ENCODE peak calls at places on chromosomes 2 and 18, in nine cellular contexts. One of them, this sample, is unnamed.

GRCh38 chr2:210557721-210558120 is 1.3 kb downstream of the CPS1 start:
- DNase-seq in astrocyte of the spinal cord: no peak
- DNase-seq in left ventricle myocardium inferior: no peak
- DNase-seq in fibroblast of pulmonary artery: no peak
- DNase-seq in AG09309: no peak
- DNase-seq in mucosa of descending colon: no peak
- DNase-seq in transverse colon: no peak
- DNase-seq in AG04450: no peak
- DNase-seq in right lobe of liver: no peak
- DNase-seq in this sample: peak

GRCh38 chr2:45009303-45009927 is at the start of gene SIX2:
- DNase-seq in left ventricle myocardium inferior: peak
- DNase-seq in astrocyte of the spinal cord: peak
- DNase-seq in mucosa of descending colon: peak
- DNase-seq in AG04450: peak
- DNase-seq in right lobe of liver: peak
- DNase-seq in fibroblast of pulmonary artery: peak
- DNase-seq in AG09309: peak
- DNase-seq in transverse colon: peak
- DNase-seq in this sample: peak

GRCh38 chr18:476368-476767 is 24.1 kb downstream of the COLEC12 start:
- DNase-seq in left ventricle myocardium inferior: no peak
- DNase-seq in astrocyte of the spinal cord: no peak
- DNase-seq in mucosa of descending colon: no peak
- DNase-seq in fibroblast of pulmonary artery: no peak
- DNase-seq in AG04450: no peak
- DNase-seq in AG09309: no peak
- DNase-seq in transverse colon: no peak
- DNase-seq in right lobe of liver: no peak
- DNase-seq in this sample: no peak

GRCh38 chr2:85647823-85648526 is 20.0 kb downstream of the SFTPB start:
- DNase-seq in astrocyte of the spinal cord: no peak
- DNase-seq in AG09309: no peak
- DNase-seq in left ventricle myocardium inferior: no peak
- DNase-seq in right lobe of liver: no peak
- DNase-seq in fibroblast of pulmonary artery: no peak
- DNase-seq in AG04450: no peak
- DNase-seq in transverse colon: no peak
- DNase-seq in mucosa of descending colon: no peak
- DNase-seq in this sample: no peak

GRCh38 chr2:71939588-71940535 is 207.8 kb downstream of the CYP26B1 start:
- DNase-seq in AG04450: no peak
- DNase-seq in left ventricle myocardium inferior: peak
- DNase-seq in AG09309: no peak
- DNase-seq in transverse colon: peak
- DNase-seq in fibroblast of pulmonary artery: no peak
- DNase-seq in astrocyte of the spinal cord: no peak
- DNase-seq in right lobe of liver: no peak
- DNase-seq in mucosa of descending colon: no peak
- DNase-seq in this sample: no peak

GRCh38 chr2:32711219-32711618 is 83.4 kb downstream of the TTC27 start:
- DNase-seq in transverse colon: no peak
- DNase-seq in fibroblast of pulmonary artery: peak
- DNase-seq in left ventricle myocardium inferior: no peak
- DNase-seq in astrocyte of the spinal cord: peak
- DNase-seq in AG09309: no peak
- DNase-seq in right lobe of liver: no peak
- DNase-seq in AG04450: peak
- DNase-seq in mucosa of descending colon: no peak
- DNase-seq in this sample: peak

GRCh38 chr2:219420687-219421086 is 2.5 kb downstream of the DES start:
- DNase-seq in AG09309: no peak
- DNase-seq in astrocyte of the spinal cord: no peak
- DNase-seq in AG04450: no peak
- DNase-seq in right lobe of liver: no peak
- DNase-seq in transverse colon: no peak
- DNase-seq in mucosa of descending colon: no peak
- DNase-seq in left ventricle myocardium inferior: no peak
- DNase-seq in fibroblast of pulmonary artery: no peak
- DNase-seq in this sample: no peak

GRCh38 chr2:177554365-177554764 is 161.8 kb downstream of the AGPS start:
- DNase-seq in AG04450: no peak
- DNase-seq in mucosa of descending colon: no peak
- DNase-seq in left ventricle myocardium inferior: no peak
- DNase-seq in fibroblast of pulmonary artery: no peak
- DNase-seq in astrocyte of the spinal cord: no peak
- DNase-seq in transverse colon: no peak
- DNase-seq in AG09309: no peak
- DNase-seq in right lobe of liver: no peak
- DNase-seq in this sample: peak

GRCh38 chr2:39593439-39594393 is 72.0 kb upstream of the TMEM178A start:
- DNase-seq in fibroblast of pulmonary artery: peak
- DNase-seq in mucosa of descending colon: no peak
- DNase-seq in AG09309: peak
- DNase-seq in left ventricle myocardium inferior: no peak
- DNase-seq in transverse colon: no peak
- DNase-seq in right lobe of liver: no peak
- DNase-seq in astrocyte of the spinal cord: peak
- DNase-seq in AG04450: peak
- DNase-seq in this sample: peak

GRCh38 chr2:25381502-25381901 is 39.8 kb upstream of the DNMT3A start:
- DNase-seq in astrocyte of the spinal cord: no peak
- DNase-seq in AG09309: no peak
- DNase-seq in fibroblast of pulmonary artery: no peak
- DNase-seq in right lobe of liver: no peak
- DNase-seq in mucosa of descending colon: no peak
- DNase-seq in transverse colon: no peak
- DNase-seq in left ventricle myocardium inferior: no peak
- DNase-seq in AG04450: no peak
- DNase-seq in this sample: no peak

GRCh38 chr2:235618039-235618438 is 124.2 kb downstream of the AGAP1 start:
- DNase-seq in AG04450: peak
- DNase-seq in astrocyte of the spinal cord: peak
- DNase-seq in AG09309: no peak
- DNase-seq in right lobe of liver: no peak
- DNase-seq in mucosa of descending colon: no peak
- DNase-seq in left ventricle myocardium inferior: no peak
- DNase-seq in fibroblast of pulmonary artery: peak
- DNase-seq in transverse colon: no peak
- DNase-seq in this sample: peak

GRCh38 chr2:235619544-235619943 is 125.7 kb downstream of the AGAP1 start:
- DNase-seq in AG04450: no peak
- DNase-seq in transverse colon: no peak
- DNase-seq in left ventricle myocardium inferior: no peak
- DNase-seq in AG09309: no peak
- DNase-seq in mucosa of descending colon: no peak
- DNase-seq in astrocyte of the spinal cord: no peak
- DNase-seq in fibroblast of pulmonary artery: no peak
- DNase-seq in right lobe of liver: no peak
- DNase-seq in this sample: no peak

GRCh38 chr2:235614176-235614860 is 120.5 kb downstream of the AGAP1 start:
- DNase-seq in AG04450: no peak
- DNase-seq in fibroblast of pulmonary artery: no peak
- DNase-seq in mucosa of descending colon: no peak
- DNase-seq in right lobe of liver: no peak
- DNase-seq in left ventricle myocardium inferior: no peak
- DNase-seq in astrocyte of the spinal cord: no peak
- DNase-seq in transverse colon: no peak
- DNase-seq in AG09309: no peak
- DNase-seq in this sample: peak

GRCh38 chr2:235614900-235615712 is 121.3 kb downstream of the AGAP1 start:
- DNase-seq in transverse colon: peak
- DNase-seq in fibroblast of pulmonary artery: peak
- DNase-seq in astrocyte of the spinal cord: peak
- DNase-seq in AG04450: peak
- DNase-seq in AG09309: peak
- DNase-seq in mucosa of descending colon: peak
- DNase-seq in right lobe of liver: no peak
- DNase-seq in left ventricle myocardium inferior: peak
- DNase-seq in this sample: peak

DNA sequence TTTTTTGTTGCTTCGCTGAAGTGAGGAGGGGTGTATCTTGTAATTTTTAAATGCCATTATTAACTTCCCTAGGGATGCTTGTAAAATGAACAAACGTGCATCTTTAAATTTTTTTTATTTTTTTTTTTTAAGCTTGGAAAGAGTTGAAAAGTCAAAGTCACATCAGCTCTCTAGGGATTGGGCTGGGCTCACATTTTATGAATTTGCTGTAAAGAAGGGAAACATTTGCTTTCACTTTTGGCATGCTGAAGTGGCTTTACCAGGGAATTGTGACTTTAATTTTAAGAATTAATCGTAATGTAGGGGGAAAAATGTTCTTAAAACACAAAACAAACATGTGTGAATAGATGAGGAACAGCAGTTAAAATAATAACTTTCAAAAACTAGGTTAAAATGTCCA is 123.0 kb downstream of the AGAP1 start:
- DNase-seq in astrocyte of the spinal cord: no peak
- DNase-seq in right lobe of liver: no peak
- DNase-seq in left ventricle myocardium inferior: no peak
- DNase-seq in transverse colon: no peak
- DNase-seq in AG09309: no peak
- DNase-seq in AG04450: no peak
- DNase-seq in fibroblast of pulmonary artery: peak
- DNase-seq in mucosa of descending colon: no peak
- DNase-seq in this sample: peak
- H3K4me3 ChIP-seq in astrocyte of the spinal cord: no peak
- H3K4me3 ChIP-seq in right lobe of liver: no peak
- H3K4me3 ChIP-seq in left ventricle myocardium inferior: peak
- H3K4me3 ChIP-seq in transverse colon: no peak
- H3K4me3 ChIP-seq in AG09309: no peak
- H3K4me3 ChIP-seq in AG04450: no peak
- H3K4me3 ChIP-seq in fibroblast of pulmonary artery: no peak
- H3K4me3 ChIP-seq in mucosa of descending colon: no peak
- H3K4me3 ChIP-seq in this sample: no peak

GRCh38 chr2:102478686-102479470 is 5.9 kb downstream of the SLC9A4 start:
- DNase-seq in right lobe of liver: no peak
- DNase-seq in transverse colon: no peak
- DNase-seq in AG04450: no peak
- DNase-seq in mucosa of descending colon: no peak
- DNase-seq in fibroblast of pulmonary artery: no peak
- DNase-seq in left ventricle myocardium inferior: no peak
- DNase-seq in astrocyte of the spinal cord: no peak
- DNase-seq in AG09309: no peak
- DNase-seq in this sample: no peak
- TF ChIP-seq CTCF in right lobe of liver: no peak
- TF ChIP-seq CTCF in transverse colon: no peak
- TF ChIP-seq CTCF in AG04450: no peak
- TF ChIP-seq CTCF in mucosa of descending colon: no peak
- TF ChIP-seq CTCF in fibroblast of pulmonary artery: no peak
- TF ChIP-seq CTCF in left ventricle myocardium inferior: no peak
- TF ChIP-seq CTCF in astrocyte of the spinal cord: no peak
- TF ChIP-seq CTCF in AG09309: no peak
- TF ChIP-seq CTCF in this sample: no peak

DNA sequence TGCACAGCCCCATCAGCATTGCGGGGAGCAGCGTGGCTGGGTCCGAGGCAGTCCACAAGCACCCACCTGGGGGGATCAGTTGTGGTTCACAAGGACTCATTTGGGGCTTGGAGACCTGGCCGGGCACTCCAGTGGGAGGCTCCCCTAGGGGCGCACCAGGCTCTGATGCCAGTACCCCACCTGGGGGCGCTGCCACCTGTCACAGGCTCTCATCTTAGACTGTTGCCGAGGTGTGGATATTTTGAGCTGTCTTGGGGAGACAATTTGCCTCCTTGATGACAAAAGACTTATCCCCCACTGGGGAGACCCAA is 3.0 kb downstream of the ADRA2B start:
- DNase-seq in fibroblast of pulmonary artery: no peak
- DNase-seq in AG09309: no peak
- DNase-seq in transverse colon: no peak
- DNase-seq in left ventricle myocardium inferior: no peak
- DNase-seq in AG04450: no peak
- DNase-seq in right lobe of liver: peak
- DNase-seq in mucosa of descending colon: peak
- DNase-seq in astrocyte of the spinal cord: no peak
- DNase-seq in this sample: no peak
- H3K4me3 ChIP-seq in fibroblast of pulmonary artery: no peak
- H3K4me3 ChIP-seq in AG09309: no peak
- H3K4me3 ChIP-seq in transverse colon: no peak
- H3K4me3 ChIP-seq in left ventricle myocardium inferior: peak
- H3K4me3 ChIP-seq in AG04450: no peak
- H3K4me3 ChIP-seq in right lobe of liver: no peak
- H3K4me3 ChIP-seq in mucosa of descending colon: no peak
- H3K4me3 ChIP-seq in astrocyte of the spinal cord: no peak
- H3K4me3 ChIP-seq in this sample: no peak

GRCh38 chr2:136874258-136874657 is 108.9 kb downstream of the THSD7B start:
- DNase-seq in astrocyte of the spinal cord: no peak
- DNase-seq in AG04450: no peak
- DNase-seq in mucosa of descending colon: no peak
- DNase-seq in transverse colon: no peak
- DNase-seq in left ventricle myocardium inferior: no peak
- DNase-seq in right lobe of liver: no peak
- DNase-seq in AG09309: no peak
- DNase-seq in fibroblast of pulmonary artery: peak
- DNase-seq in this sample: peak
- TF ChIP-seq CTCF in astrocyte of the spinal cord: peak
- TF ChIP-seq CTCF in AG04450: no peak
- TF ChIP-seq CTCF in mucosa of descending colon: no peak
- TF ChIP-seq CTCF in transverse colon: no peak
- TF ChIP-seq CTCF in left ventricle myocardium inferior: peak
- TF ChIP-seq CTCF in right lobe of liver: peak
- TF ChIP-seq CTCF in AG09309: no peak
- TF ChIP-seq CTCF in fibroblast of pulmonary artery: no peak
- TF ChIP-seq CTCF in this sample: no peak

GRCh38 chr2:174341995-174342571 is 7.3 kb downstream of the SP9 start:
- DNase-seq in mucosa of descending colon: peak
- DNase-seq in left ventricle myocardium inferior: no peak
- DNase-seq in transverse colon: no peak
- DNase-seq in AG04450: no peak
- DNase-seq in fibroblast of pulmonary artery: no peak
- DNase-seq in astrocyte of the spinal cord: no peak
- DNase-seq in AG09309: no peak
- DNase-seq in right lobe of liver: no peak
- DNase-seq in this sample: no peak

GRCh38 chr2:174343343-174343637 is 8.5 kb downstream of the SP9 start:
- DNase-seq in left ventricle myocardium inferior: no peak
- DNase-seq in fibroblast of pulmonary artery: no peak
- DNase-seq in mucosa of descending colon: no peak
- DNase-seq in AG04450: no peak
- DNase-seq in astrocyte of the spinal cord: no peak
- DNase-seq in transverse colon: no peak
- DNase-seq in AG09309: no peak
- DNase-seq in right lobe of liver: no peak
- DNase-seq in this sample: no peak

GRCh38 chr2:174343638-174344455 is 9.1 kb downstream of the SP9 start:
- DNase-seq in AG09309: no peak
- DNase-seq in right lobe of liver: no peak
- DNase-seq in mucosa of descending colon: no peak
- DNase-seq in left ventricle myocardium inferior: no peak
- DNase-seq in astrocyte of the spinal cord: no peak
- DNase-seq in fibroblast of pulmonary artery: no peak
- DNase-seq in transverse colon: no peak
- DNase-seq in AG04450: no peak
- DNase-seq in this sample: no peak

GRCh38 chr2:174341301-174341994 is 6.7 kb downstream of the SP9 start:
- DNase-seq in left ventricle myocardium inferior: peak
- DNase-seq in right lobe of liver: peak
- DNase-seq in fibroblast of pulmonary artery: peak
- DNase-seq in astrocyte of the spinal cord: peak
- DNase-seq in AG09309: peak
- DNase-seq in mucosa of descending colon: peak
- DNase-seq in transverse colon: peak
- DNase-seq in AG04450: peak
- DNase-seq in this sample: peak

GRCh38 chr2:174342600-174343342 is 8.0 kb downstream of the SP9 start:
- DNase-seq in AG09309: no peak
- DNase-seq in mucosa of descending colon: no peak
- DNase-seq in fibroblast of pulmonary artery: no peak
- DNase-seq in astrocyte of the spinal cord: no peak
- DNase-seq in transverse colon: no peak
- DNase-seq in left ventricle myocardium inferior: no peak
- DNase-seq in right lobe of liver: no peak
- DNase-seq in AG04450: no peak
- DNase-seq in this sample: no peak
- H3K4me3 ChIP-seq in AG09309: peak
- H3K4me3 ChIP-seq in mucosa of descending colon: no peak
- H3K4me3 ChIP-seq in fibroblast of pulmonary artery: no peak
- H3K4me3 ChIP-seq in astrocyte of the spinal cord: no peak
- H3K4me3 ChIP-seq in transverse colon: no peak
- H3K4me3 ChIP-seq in left ventricle myocardium inferior: no peak
- H3K4me3 ChIP-seq in right lobe of liver: no peak
- H3K4me3 ChIP-seq in AG04450: no peak
- H3K4me3 ChIP-seq in this sample: no peak